ENCODE peak calls at places on chromosome 15, in eight cellular contexts. C is suprapubic skin, Y is upper lobe of left lung, V is HepG2, A is K562, Z is sigmoid colon, G is ovary, U is tibial nerve. I is an unnamed sample. For H3K27me3, the result is how much of the 10 kb centered on the place peaks cover.

GRCh38 chr15:99857836-99858235 is 124.6 kb upstream of the LYSMD4 start:
- DNase-seq in C (no peak), Y (no peak), V (no peak), A (no peak), Z (no peak), G (no peak), U (no peak), I (no peak)

GRCh38 chr15:70437882-70438331 is 325.5 kb downstream of the UACA start:
- DNase-seq in C (no peak), Y (no peak), V (no peak), A (no peak), Z (no peak), G (no peak), U (no peak), I (no peak)

GRCh38 chr15:60130811-60131210 is 126.7 kb downstream of the FOXB1 start:
- DNase-seq in C (no peak), Y (no peak), V (no peak), A (no peak), Z (no peak), G (no peak), U (no peak), I (no peak)

GRCh38 chr15:45611305-45611704 is 23.5 kb upstream of the SQOR start:
- DNase-seq in C (no peak), Y (no peak), V (peak), A (no peak), Z (no peak), G (no peak), U (no peak), I (no peak)

GRCh38 chr15:50675524-50676144 is 11.0 kb downstream of the TRPM7 start:
- DNase-seq in C (no peak), Y (no peak), V (no peak), A (no peak), Z (no peak), G (no peak), U (peak), I (no peak)

GRCh38 chr15:60574801-60575631 is 96.1 kb upstream of the ICE2 start:
- DNase-seq in C (no peak), Y (no peak), V (peak), A (no peak), Z (no peak), G (no peak), U (no peak), I (no peak)

GRCh38 chr15:79322945-79323344 is 12.0 kb downstream of the TMED3 start:
- DNase-seq in C (no peak), Y (no peak), V (no peak), A (no peak), Z (no peak), G (no peak), U (no peak), I (no peak)

GRCh38 chr15:39657714-39658113 is 76.8 kb downstream of the THBS1 start:
- DNase-seq in C (no peak), Y (no peak), V (no peak), A (no peak), Z (no peak), G (no peak), U (no peak), I (no peak)

GRCh38 chr15:36644156-36644896 is 64.9 kb downstream of the CDIN1 start:
- DNase-seq in C (no peak), Y (no peak), V (no peak), A (no peak), Z (no peak), G (no peak), U (no peak), I (no peak)

GRCh38 chr15:42131826-42132806 is 24.3 kb downstream of the PLA2G4F start:
- DNase-seq in C (no peak), Y (no peak), V (no peak), A (no peak), Z (no peak), G (no peak), U (no peak), I (peak)

GRCh38 chr15:69810441-69811071 is 287.2 kb downstream of the TLE3 start:
- DNase-seq in C (no peak), Y (no peak), V (no peak), A (no peak), Z (no peak), G (no peak), U (no peak), I (no peak)

GRCh38 chr15:89647191-89647851 is 7.9 kb downstream of the KIF7 start:
- DNase-seq in C (peak), Y (peak), V (peak), A (peak), Z (peak), G (peak), U (peak), I (peak)

GRCh38 chr15:89569090-89569745 is 6.1 kb upstream of the TICRR start:
- DNase-seq in C (no peak), Y (no peak), V (no peak), A (no peak), Z (no peak), G (no peak), U (no peak), I (no peak)

GRCh38 chr15:63978511-63979226 is 67.6 kb downstream of the DAPK2 start:
- DNase-seq in C (no peak), Y (no peak), V (no peak), A (no peak), Z (no peak), G (no peak), U (no peak), I (no peak)

GRCh38 chr15:41489641-41490040 is 4.0 kb upstream of the ITPKA start:
- DNase-seq in C (no peak), Y (no peak), V (no peak), A (no peak), Z (no peak), G (no peak), U (no peak), I (no peak)

GRCh38 chr15:48120751-48121150 is at the start of gene SLC24A5:
- DNase-seq in C (no peak), Y (no peak), V (no peak), A (no peak), Z (no peak), G (no peak), U (no peak), I (no peak)

GRCh38 chr15:86193716-86194408 is 114.2 kb downstream of the AGBL1 start:
- DNase-seq in C (no peak), Y (no peak), V (no peak), A (no peak), Z (no peak), G (no peak), U (no peak), I (no peak)

GRCh38 chr15:77827860-77828259 is 195.1 kb upstream of the LINGO1 start:
- DNase-seq in C (no peak), Y (no peak), V (no peak), A (no peak), Z (no peak), G (no peak), U (no peak), I (no peak)

GRCh38 chr15:57196865-57197264 is 179.4 kb upstream of the CGNL1 start:
- DNase-seq in C (no peak), Y (no peak), V (no peak), A (no peak), Z (no peak), G (no peak), U (no peak), I (no peak)

GRCh38 chr15:90451215-90451850 is 63.3 kb downstream of the IQGAP1 start:
- DNase-seq in C (no peak), Y (no peak), V (no peak), A (no peak), Z (no peak), G (no peak), U (no peak), I (no peak)

GRCh38 chr15:89419370-89419984 is 76.9 kb downstream of the RHCG start:
- DNase-seq in C (no peak), Y (no peak), V (peak), A (peak), Z (no peak), G (peak), U (no peak), I (no peak)

GRCh38 chr15:88378259-88378658 is 88.9 kb downstream of the MRPL46 start:
- DNase-seq in C (no peak), Y (no peak), V (no peak), A (no peak), Z (no peak), G (no peak), U (no peak), I (no peak)

GRCh38 chr15:97030251-97030650 is 699.8 kb downstream of the NR2F2 start:
- DNase-seq in C (no peak), Y (no peak), V (no peak), A (no peak), Z (no peak), G (no peak), U (no peak), I (no peak)

GRCh38 chr15:76903251-76903681 is 1.9 kb downstream of the SCAPER start:
- DNase-seq in C (no peak), Y (no peak), V (peak), A (no peak), Z (no peak), G (no peak), U (no peak), I (no peak)

GRCh38 chr15:56869573-56869972 is 48.9 kb upstream of the TCF12 start:
- DNase-seq in C (no peak), Y (no peak), V (no peak), A (no peak), Z (peak), G (no peak), U (peak), I (peak)

GRCh38 chr15:82677720-82678323 is 30.7 kb upstream of the CPEB1 start:
- DNase-seq in C (no peak), Y (no peak), V (no peak), A (peak), Z (peak), G (no peak), U (no peak), I (no peak)

GRCh38 chr15:57340673-57341259 is 35.5 kb upstream of the CGNL1 start:
- DNase-seq in C (no peak), Y (peak), V (peak), A (peak), Z (no peak), G (peak), U (peak), I (peak)

GRCh38 chr15:79680721-79681120 is 216.1 kb downstream of the MTHFS start:
- DNase-seq in C (no peak), Y (no peak), V (no peak), A (no peak), Z (no peak), G (no peak), U (no peak), I (no peak)

DNA sequence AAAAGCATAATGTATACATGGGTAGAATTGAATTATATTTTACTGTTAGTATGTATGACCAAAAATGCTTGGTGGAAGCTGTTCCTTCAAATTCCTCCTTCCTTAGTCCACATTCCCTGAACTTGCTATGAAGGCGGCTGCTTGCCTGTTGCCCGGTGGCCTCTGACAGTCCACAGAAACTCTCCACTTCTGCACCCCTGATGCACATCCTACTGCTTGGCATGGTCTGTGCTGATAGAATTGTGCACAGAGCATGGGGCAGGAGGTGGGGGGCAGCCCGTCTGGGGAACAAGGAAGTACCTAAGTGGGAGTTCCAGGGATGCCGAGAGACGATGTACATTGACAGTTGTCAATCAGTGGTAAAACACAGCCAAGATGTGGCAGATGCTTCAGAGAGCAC is 33.7 kb upstream of the GABRB3 start:
- DNase-seq in C (no peak), Y (no peak), V (no peak), A (no peak), Z (no peak), G (no peak), U (no peak), I (no peak)
- TF ChIP-seq EP300 in C (no peak), Y (no peak), V (no peak), A (no peak), Z (no peak), G (no peak), U (no peak), I (no peak)

DNA sequence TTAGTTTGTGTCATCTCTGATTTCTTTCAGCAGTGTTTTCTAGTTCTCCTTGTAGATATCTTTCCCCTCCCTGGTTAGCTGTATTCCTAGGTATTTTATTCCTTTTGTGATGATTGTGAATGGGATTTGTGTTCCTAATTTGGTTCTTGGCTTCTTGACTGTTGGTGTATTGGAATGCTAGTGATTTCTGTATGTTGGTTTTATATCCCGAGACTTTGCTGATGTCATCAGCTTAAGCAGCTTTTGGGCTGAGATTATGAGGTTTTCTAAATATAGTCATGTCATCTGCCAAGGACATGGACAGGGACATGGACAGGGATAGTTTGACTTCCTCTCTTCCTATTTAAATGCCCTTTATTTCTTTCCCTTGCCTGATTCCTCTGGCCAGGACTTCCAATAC is 35.8 kb downstream of the MYO9A start:
- DNase-seq in C (no peak), Y (no peak), V (no peak), A (no peak), Z (no peak), G (no peak), U (no peak), I (no peak)
- H3K27ac ChIP-seq in C (no peak), Y (no peak), V (no peak), A (no peak), Z (no peak), G (no peak), U (no peak), I (no peak)

GRCh38 chr15:52796742-52797515 is 6.8 kb upstream of the ONECUT1 start:
- DNase-seq in C (no peak), Y (no peak), V (no peak), A (no peak), Z (no peak), G (no peak), U (no peak), I (no peak)

GRCh38 chr15:52796228-52796521 is 6.0 kb upstream of the ONECUT1 start:
- DNase-seq in C (no peak), Y (no peak), V (no peak), A (no peak), Z (no peak), G (no peak), U (no peak), I (no peak)

GRCh38 chr15:52794665-52795463 is 4.7 kb upstream of the ONECUT1 start:
- DNase-seq in C (no peak), Y (peak), V (no peak), A (no peak), Z (no peak), G (no peak), U (no peak), I (no peak)

GRCh38 chr15:52797625-52798501 is 7.7 kb upstream of the ONECUT1 start:
- DNase-seq in C (peak), Y (peak), V (no peak), A (no peak), Z (no peak), G (no peak), U (no peak), I (no peak)

GRCh38 chr15:52795464-52796227 is 5.5 kb upstream of the ONECUT1 start:
- DNase-seq in C (peak), Y (no peak), V (no peak), A (no peak), Z (no peak), G (no peak), U (no peak), I (no peak)
- H3K27me3 ChIP-seq in C (half or more), Y (half or more), V (half or more), A (half or more), Z (half or more), G (under half), U (half or more), I (half or more)

DNA sequence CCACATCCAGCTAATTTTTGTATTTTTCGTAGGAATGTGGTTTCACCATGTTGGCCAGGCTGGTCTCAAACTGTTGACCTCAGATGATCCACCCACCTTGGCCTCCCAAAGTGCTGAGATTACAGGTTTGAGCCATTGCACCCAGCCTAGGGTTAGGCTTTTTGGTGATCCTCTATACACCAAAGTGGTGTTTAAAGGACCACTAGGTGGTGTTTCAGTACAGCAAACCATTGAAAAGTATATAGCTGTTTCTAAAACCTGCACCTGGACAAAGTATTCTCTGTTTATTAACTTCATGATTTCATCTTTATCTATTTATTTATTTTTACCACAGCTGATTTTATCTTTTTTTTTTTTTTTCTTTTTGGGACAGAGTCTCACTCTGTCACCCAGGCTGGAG is 68.4 kb downstream of the MINDY2 start:
- DNase-seq in C (no peak), Y (no peak), V (peak), A (no peak), Z (no peak), G (no peak), U (no peak), I (no peak)
- TF ChIP-seq EP300 in C (no peak), Y (no peak), V (no peak), A (no peak), Z (no peak), G (no peak), U (no peak), I (no peak)

DNA sequence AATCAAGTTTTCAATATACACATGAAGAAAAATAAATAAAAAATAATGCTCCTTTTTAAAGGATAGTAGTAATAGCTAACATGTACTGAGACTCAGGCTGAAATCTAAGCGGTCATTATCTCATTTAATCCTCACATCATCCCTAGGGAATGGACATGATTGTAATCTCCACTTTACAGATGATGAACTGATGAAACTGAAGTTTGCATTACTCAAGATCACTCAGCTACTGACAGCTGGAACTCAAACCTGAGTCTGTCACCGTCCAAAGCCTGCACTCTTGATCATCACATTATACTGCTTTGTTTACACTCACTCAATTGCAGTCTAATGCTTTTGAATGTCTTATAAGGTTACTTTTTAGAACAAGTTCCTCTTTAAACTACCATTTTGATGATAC is 3.2 kb downstream of the NPTN start:
- DNase-seq in C (no peak), Y (no peak), V (peak), A (no peak), Z (no peak), G (no peak), U (no peak), I (no peak)
- H3K27ac ChIP-seq in C (peak), Y (no peak), V (peak), A (no peak), Z (peak), G (no peak), U (no peak), I (peak)

DNA sequence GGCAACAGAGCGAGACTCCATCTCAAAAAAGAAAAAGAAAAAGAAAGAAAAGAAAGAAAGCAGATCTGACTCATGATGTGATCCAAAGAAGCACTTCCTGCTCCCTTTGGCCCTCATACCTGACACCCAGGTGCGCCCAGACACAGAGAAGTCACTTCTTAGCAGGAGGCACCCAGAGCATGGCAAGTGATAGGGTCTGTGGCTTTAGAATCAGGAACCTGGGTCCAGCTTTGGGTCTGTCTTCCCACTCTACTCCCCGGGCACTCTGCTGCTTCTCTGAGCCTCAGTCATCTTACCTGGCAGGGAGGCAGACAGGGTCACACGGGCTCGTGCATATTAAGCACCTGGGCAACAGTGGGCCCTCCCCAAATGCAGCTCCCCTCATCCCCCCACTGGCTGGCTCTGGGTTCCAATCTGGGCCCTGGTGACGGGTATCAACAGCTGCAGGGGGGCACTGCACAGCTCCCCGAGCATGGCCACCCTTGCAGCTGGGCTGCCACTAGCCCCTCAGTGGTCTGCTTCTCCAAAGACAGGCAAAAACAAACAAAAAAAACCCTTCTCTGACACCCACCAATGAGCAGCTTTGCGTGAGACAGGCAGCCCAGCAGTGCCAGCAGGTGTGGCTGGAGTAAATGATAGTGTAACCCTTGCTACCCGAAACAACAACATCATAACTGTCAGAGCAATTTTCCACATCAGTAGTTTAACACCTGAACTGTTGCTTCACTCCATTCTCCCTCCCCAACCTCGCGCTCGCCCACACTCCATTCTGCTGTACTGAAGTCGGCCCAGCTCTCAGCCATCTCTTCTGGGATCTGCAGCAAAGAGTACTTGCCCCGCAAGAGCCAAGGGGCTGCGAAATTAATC is 99.8 kb downstream of the MEGF11 start:
- DNase-seq in C (no peak), Y (no peak), V (no peak), A (no peak), Z (no peak), G (no peak), U (no peak), I (no peak)
- H3K27me3 ChIP-seq in C (under half), Y (under half), V (under half), A (half or more), Z (under half), G (under half), U (under half), I (under half)

GRCh38 chr15:43912991-43913927 is 86.5 kb downstream of the WDR76 start:
- DNase-seq in C (no peak), Y (no peak), V (peak), A (no peak), Z (no peak), G (peak), U (peak), I (no peak)
- TF ChIP-seq EP300 in C (no peak), Y (no peak), V (no peak), A (no peak), Z (no peak), G (no peak), U (peak), I (no peak)

GRCh38 chr15:68693071-68693470 is 114.3 kb downstream of the CORO2B start:
- DNase-seq in C (no peak), Y (no peak), V (no peak), A (no peak), Z (no peak), G (no peak), U (no peak), I (no peak)
- H3K27ac ChIP-seq in C (no peak), Y (no peak), V (no peak), A (no peak), Z (no peak), G (no peak), U (no peak), I (no peak)

I was measured in stomach.